ENCODE peak calls at places on chromosome 7, in seven cellular contexts. A is AG09319, V is suprapubic skin, P is stomach, W is uterus, Q is NCI-H1417 treated with DMSO at 0.1 percent for 48 hours, X is T follicular helper cell. H is an unnamed sample.

GRCh38 chr7:102286237-102287081 is at the start of gene SH2B2:
- DNase-seq in A (peak; percentile 16), V (peak; percentile 86), P (peak; percentile 61), W (peak; percentile 81), Q (no peak), X (no peak), H (peak; percentile 74)

GRCh38 chr7:39453743-39454355 is 112.4 kb upstream of the YAE1 start:
- DNase-seq in A (peak; percentile 29), V (no peak), P (peak; percentile 43), W (no peak), Q (no peak), X (peak; percentile 17), H (peak; percentile 62)

GRCh38 chr7:110204527-110204926 is 886.4 kb upstream of the LRRN3 start:
- DNase-seq in A (no peak), V (no peak), P (no peak), W (no peak), Q (no peak), X (no peak), H (no peak)

GRCh38 chr7:140506788-140507464 is 27.6 kb upstream of the MKRN1 start:
- DNase-seq in A (no peak), V (no peak), P (no peak), W (peak; percentile 52), Q (peak; percentile 94), X (no peak), H (peak; percentile 25)

GRCh38 chr7:18890134-18890533 is 227.3 kb downstream of the TWIST1 start:
- DNase-seq in A (no peak), V (no peak), P (no peak), W (no peak), Q (no peak), X (no peak), H (no peak)

GRCh38 chr7:3598855-3599254 is 297.8 kb downstream of the SDK1 start:
- DNase-seq in A (no peak), V (no peak), P (no peak), W (no peak), Q (no peak), X (no peak), H (no peak)

GRCh38 chr7:129853661-129854268 is 99.0 kb downstream of the UBE2H start:
- DNase-seq in A (no peak), V (no peak), P (no peak), W (no peak), Q (no peak), X (no peak), H (no peak)

GRCh38 chr7:137146012-137146455 is 197.5 kb downstream of the PTN start:
- DNase-seq in A (no peak), V (no peak), P (no peak), W (no peak), Q (no peak), X (no peak), H (no peak)

GRCh38 chr7:1449951-1450350 is 9.3 kb downstream of the MICALL2 start:
- DNase-seq in A (no peak), V (no peak), P (no peak), W (no peak), Q (no peak), X (no peak), H (no peak)

GRCh38 chr7:30421647-30422196 is 56.9 kb downstream of the NOD1 start:
- DNase-seq in A (no peak), V (no peak), P (no peak), W (no peak), Q (no peak), X (no peak), H (no peak)

GRCh38 chr7:115043605-115044004 is 121.7 kb downstream of the MDFIC start:
- DNase-seq in A (no peak), V (no peak), P (no peak), W (no peak), Q (no peak), X (no peak), H (no peak)

GRCh38 chr7:113374924-113375323 is 256.6 kb upstream of the SMIM30 start:
- DNase-seq in A (no peak), V (no peak), P (no peak), W (no peak), Q (no peak), X (no peak), H (no peak)

GRCh38 chr7:104967088-104967487 is 46.9 kb upstream of the KMT2E start:
- DNase-seq in A (no peak), V (no peak), P (no peak), W (no peak), Q (no peak), X (no peak), H (no peak)

GRCh38 chr7:116633131-116633988 is 38.6 kb upstream of the MET start:
- DNase-seq in A (no peak), V (peak; percentile 76), P (no peak), W (no peak), Q (no peak), X (no peak), H (no peak)

H was measured in transverse colon.